ENCODE peak calls at places on chromosome 12, in seven cellular contexts. One of them, this sample, is unnamed. For H3K4me1, the result is how much of the 10 kb centered on the place peaks cover.

GRCh38 chr12:132726386-132726785 is 15.7 kb downstream of the PGAM5 start:
- DNase-seq in neuronal stem cell: no peak
- DNase-seq in IMR-90: no peak
- DNase-seq in H1: no peak
- DNase-seq in H9: no peak
- DNase-seq in mesenchymal stem cell: no peak
- DNase-seq in trophoblast cell: no peak
- DNase-seq in this sample: no peak

GRCh38 chr12:119649202-119649808 is 18.6 kb upstream of the PRKAB1 start:
- DNase-seq in neuronal stem cell: peak
- DNase-seq in IMR-90: no peak
- DNase-seq in H1: no peak
- DNase-seq in H9: no peak
- DNase-seq in mesenchymal stem cell: no peak
- DNase-seq in trophoblast cell: no peak
- DNase-seq in this sample: no peak

GRCh38 chr12:94109154-94109553 is 39.2 kb upstream of the PLXNC1 start:
- DNase-seq in neuronal stem cell: no peak
- DNase-seq in IMR-90: peak
- DNase-seq in H1: no peak
- DNase-seq in H9: no peak
- DNase-seq in mesenchymal stem cell: peak
- DNase-seq in trophoblast cell: no peak
- DNase-seq in this sample: no peak

GRCh38 chr12:6765634-6766581 is at the start of gene PTMS:
- DNase-seq in neuronal stem cell: peak
- DNase-seq in IMR-90: peak
- DNase-seq in H1: no peak
- DNase-seq in H9: peak
- DNase-seq in mesenchymal stem cell: peak
- DNase-seq in trophoblast cell: peak
- DNase-seq in this sample: peak

GRCh38 chr12:49365542-49365941 is 1.7 kb upstream of the SPATS2 start:
- DNase-seq in neuronal stem cell: no peak
- DNase-seq in IMR-90: peak
- DNase-seq in H1: no peak
- DNase-seq in H9: no peak
- DNase-seq in mesenchymal stem cell: peak
- DNase-seq in trophoblast cell: peak
- DNase-seq in this sample: no peak

GRCh38 chr12:10623131-10623530 is 9.7 kb upstream of the MAGOHB start:
- DNase-seq in neuronal stem cell: no peak
- DNase-seq in IMR-90: peak
- DNase-seq in H1: no peak
- DNase-seq in H9: no peak
- DNase-seq in mesenchymal stem cell: no peak
- DNase-seq in trophoblast cell: no peak
- DNase-seq in this sample: no peak

GRCh38 chr12:33180921-33181320 is 258.7 kb downstream of the SYT10 start:
- DNase-seq in neuronal stem cell: no peak
- DNase-seq in IMR-90: no peak
- DNase-seq in H1: no peak
- DNase-seq in H9: no peak
- DNase-seq in mesenchymal stem cell: no peak
- DNase-seq in trophoblast cell: peak
- DNase-seq in this sample: peak

GRCh38 chr12:50026691-50027090 is 1.4 kb upstream of the RACGAP1 start:
- DNase-seq in neuronal stem cell: no peak
- DNase-seq in IMR-90: no peak
- DNase-seq in H1: no peak
- DNase-seq in H9: no peak
- DNase-seq in mesenchymal stem cell: no peak
- DNase-seq in trophoblast cell: no peak
- DNase-seq in this sample: no peak

GRCh38 chr12:7870335-7870734 is 2.4 kb downstream of the SLC2A14 start:
- DNase-seq in neuronal stem cell: no peak
- DNase-seq in IMR-90: no peak
- DNase-seq in H1: no peak
- DNase-seq in H9: no peak
- DNase-seq in mesenchymal stem cell: no peak
- DNase-seq in trophoblast cell: no peak
- DNase-seq in this sample: no peak

GRCh38 chr12:92848740-92849139 is 80.4 kb downstream of the EEA1 start:
- DNase-seq in neuronal stem cell: no peak
- DNase-seq in IMR-90: no peak
- DNase-seq in H1: no peak
- DNase-seq in H9: no peak
- DNase-seq in mesenchymal stem cell: no peak
- DNase-seq in trophoblast cell: no peak
- DNase-seq in this sample: no peak

GRCh38 chr12:93758974-93759373 is 81.8 kb downstream of the CRADD start:
- DNase-seq in neuronal stem cell: no peak
- DNase-seq in IMR-90: no peak
- DNase-seq in H1: no peak
- DNase-seq in H9: no peak
- DNase-seq in mesenchymal stem cell: no peak
- DNase-seq in trophoblast cell: no peak
- DNase-seq in this sample: no peak

GRCh38 chr12:109734219-109735000 is 20.8 kb downstream of the FAM222A start:
- DNase-seq in neuronal stem cell: no peak
- DNase-seq in IMR-90: peak
- DNase-seq in H1: no peak
- DNase-seq in H9: peak
- DNase-seq in mesenchymal stem cell: peak
- DNase-seq in trophoblast cell: no peak
- DNase-seq in this sample: peak

GRCh38 chr12:5492562-5492961 is 60.7 kb downstream of the NTF3 start:
- DNase-seq in neuronal stem cell: no peak
- DNase-seq in IMR-90: no peak
- DNase-seq in H1: no peak
- DNase-seq in H9: no peak
- DNase-seq in mesenchymal stem cell: peak
- DNase-seq in trophoblast cell: no peak
- DNase-seq in this sample: peak

GRCh38 chr12:43370299-43370698 is 181.7 kb downstream of the ADAMTS20 start:
- DNase-seq in neuronal stem cell: no peak
- DNase-seq in IMR-90: peak
- DNase-seq in H1: no peak
- DNase-seq in H9: no peak
- DNase-seq in mesenchymal stem cell: peak
- DNase-seq in trophoblast cell: peak
- DNase-seq in this sample: no peak

GRCh38 chr12:110199360-110200123 is 75.4 kb downstream of the IFT81 start:
- DNase-seq in neuronal stem cell: no peak
- DNase-seq in IMR-90: peak
- DNase-seq in H1: peak
- DNase-seq in H9: peak
- DNase-seq in mesenchymal stem cell: peak
- DNase-seq in trophoblast cell: no peak
- DNase-seq in this sample: peak

GRCh38 chr12:54759751-54760150 is 94.6 kb upstream of the MUCL1 start:
- DNase-seq in neuronal stem cell: peak
- DNase-seq in IMR-90: peak
- DNase-seq in H1: peak
- DNase-seq in H9: peak
- DNase-seq in mesenchymal stem cell: peak
- DNase-seq in trophoblast cell: peak
- DNase-seq in this sample: peak

GRCh38 chr12:64828713-64829112 is 4.3 kb downstream of the TBC1D30 start:
- DNase-seq in neuronal stem cell: no peak
- DNase-seq in IMR-90: no peak
- DNase-seq in H1: no peak
- DNase-seq in H9: no peak
- DNase-seq in mesenchymal stem cell: no peak
- DNase-seq in trophoblast cell: no peak
- DNase-seq in this sample: no peak

GRCh38 chr12:95998611-95999300 is 2.6 kb upstream of the HAL start:
- DNase-seq in neuronal stem cell: peak
- DNase-seq in IMR-90: peak
- DNase-seq in H1: peak
- DNase-seq in H9: peak
- DNase-seq in mesenchymal stem cell: peak
- DNase-seq in trophoblast cell: peak
- DNase-seq in this sample: peak

GRCh38 chr12:32549675-32550079 is 129.4 kb upstream of the DNM1L start:
- DNase-seq in neuronal stem cell: no peak
- DNase-seq in IMR-90: peak
- DNase-seq in H1: no peak
- DNase-seq in H9: no peak
- DNase-seq in mesenchymal stem cell: peak
- DNase-seq in trophoblast cell: no peak
- DNase-seq in this sample: peak

GRCh38 chr12:114902665-114903393 is 218.9 kb upstream of the TBX3 start:
- DNase-seq in neuronal stem cell: no peak
- DNase-seq in IMR-90: peak
- DNase-seq in H1: no peak
- DNase-seq in H9: no peak
- DNase-seq in mesenchymal stem cell: peak
- DNase-seq in trophoblast cell: no peak
- DNase-seq in this sample: no peak

GRCh38 chr12:68392376-68392775 is 60.2 kb upstream of the MDM1 start:
- DNase-seq in neuronal stem cell: no peak
- DNase-seq in IMR-90: no peak
- DNase-seq in H1: no peak
- DNase-seq in H9: no peak
- DNase-seq in mesenchymal stem cell: no peak
- DNase-seq in trophoblast cell: no peak
- DNase-seq in this sample: no peak

GRCh38 chr12:9390761-9391160 is 182.6 kb upstream of the PZP start:
- DNase-seq in neuronal stem cell: no peak
- DNase-seq in IMR-90: no peak
- DNase-seq in H1: no peak
- DNase-seq in H9: no peak
- DNase-seq in mesenchymal stem cell: no peak
- DNase-seq in trophoblast cell: no peak
- DNase-seq in this sample: no peak

GRCh38 chr12:56565510-56566101 is 44.0 kb downstream of the RBMS2 start:
- DNase-seq in neuronal stem cell: no peak
- DNase-seq in IMR-90: peak
- DNase-seq in H1: no peak
- DNase-seq in H9: peak
- DNase-seq in mesenchymal stem cell: peak
- DNase-seq in trophoblast cell: peak
- DNase-seq in this sample: peak

GRCh38 chr12:107560906-107561285 is 124.7 kb upstream of the PWP1 start:
- DNase-seq in neuronal stem cell: no peak
- DNase-seq in IMR-90: no peak
- DNase-seq in H1: no peak
- DNase-seq in H9: no peak
- DNase-seq in mesenchymal stem cell: no peak
- DNase-seq in trophoblast cell: peak
- DNase-seq in this sample: no peak
- H2AK5ac ChIP-seq in neuronal stem cell: no peak
- H2AK5ac ChIP-seq in IMR-90: no peak
- H2AK5ac ChIP-seq in H1: no peak
- H2AK5ac ChIP-seq in H9: no peak
- H2AK5ac ChIP-seq in mesenchymal stem cell: no peak
- H2AK5ac ChIP-seq in trophoblast cell: no peak
- H2AK5ac ChIP-seq in this sample: no peak

GRCh38 chr12:24608637-24609285 is 340.1 kb downstream of the BCAT1 start:
- DNase-seq in neuronal stem cell: no peak
- DNase-seq in IMR-90: peak
- DNase-seq in H1: no peak
- DNase-seq in H9: no peak
- DNase-seq in mesenchymal stem cell: no peak
- DNase-seq in trophoblast cell: no peak
- DNase-seq in this sample: peak
- H2BK5ac ChIP-seq in neuronal stem cell: no peak
- H2BK5ac ChIP-seq in IMR-90: no peak
- H2BK5ac ChIP-seq in H1: no peak
- H2BK5ac ChIP-seq in H9: no peak
- H2BK5ac ChIP-seq in mesenchymal stem cell: no peak
- H2BK5ac ChIP-seq in trophoblast cell: no peak
- H2BK5ac ChIP-seq in this sample: no peak

GRCh38 chr12:106132175-106133135 is 6.3 kb downstream of the NUAK1 start:
- DNase-seq in neuronal stem cell: no peak
- DNase-seq in IMR-90: no peak
- DNase-seq in H1: no peak
- DNase-seq in H9: no peak
- DNase-seq in mesenchymal stem cell: no peak
- DNase-seq in trophoblast cell: no peak
- DNase-seq in this sample: peak

GRCh38 chr12:106133136-106134087 is 5.3 kb downstream of the NUAK1 start:
- DNase-seq in neuronal stem cell: no peak
- DNase-seq in IMR-90: peak
- DNase-seq in H1: peak
- DNase-seq in H9: peak
- DNase-seq in mesenchymal stem cell: peak
- DNase-seq in trophoblast cell: peak
- DNase-seq in this sample: peak

GRCh38 chr12:106131671-106132070 is 7.1 kb downstream of the NUAK1 start:
- DNase-seq in neuronal stem cell: no peak
- DNase-seq in IMR-90: peak
- DNase-seq in H1: no peak
- DNase-seq in H9: peak
- DNase-seq in mesenchymal stem cell: peak
- DNase-seq in trophoblast cell: no peak
- DNase-seq in this sample: no peak

GRCh38 chr12:106128526-106129430 is 10.0 kb downstream of the NUAK1 start:
- DNase-seq in neuronal stem cell: no peak
- DNase-seq in IMR-90: no peak
- DNase-seq in H1: no peak
- DNase-seq in H9: peak
- DNase-seq in mesenchymal stem cell: no peak
- DNase-seq in trophoblast cell: no peak
- DNase-seq in this sample: peak

DNA sequence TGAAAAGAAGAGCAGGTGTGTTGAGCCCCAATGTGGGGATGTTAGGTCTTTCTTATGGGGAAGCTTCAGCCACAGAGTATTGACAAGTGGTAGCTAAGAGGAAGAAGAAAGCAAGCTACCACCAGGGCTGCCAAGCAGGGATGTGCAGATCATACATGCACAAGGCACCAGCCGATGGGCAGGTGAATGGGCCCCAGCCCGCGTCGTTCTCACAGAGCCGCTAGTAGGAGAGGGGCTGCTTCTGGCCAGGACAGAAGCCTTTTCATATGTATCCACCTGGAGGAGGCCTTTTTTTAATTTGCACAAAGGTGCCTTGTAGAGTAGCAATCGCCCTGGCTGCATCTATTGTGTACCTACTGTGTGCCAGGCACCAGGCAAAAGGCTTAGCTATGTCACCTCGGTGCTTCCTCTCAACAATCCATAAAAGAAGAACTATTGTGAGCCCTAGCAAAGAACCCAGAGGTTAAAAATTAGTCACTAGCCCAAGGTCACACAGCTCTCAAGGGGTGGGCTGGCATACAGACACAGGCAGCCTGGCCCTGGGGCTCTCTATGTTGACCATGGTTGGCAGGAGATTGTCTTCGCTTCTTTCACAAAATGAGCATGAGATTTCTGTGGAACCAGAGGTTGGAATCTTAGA is 8.2 kb downstream of the NUAK1 start:
- DNase-seq in neuronal stem cell: no peak
- DNase-seq in IMR-90: no peak
- DNase-seq in H1: no peak
- DNase-seq in H9: peak
- DNase-seq in mesenchymal stem cell: no peak
- DNase-seq in trophoblast cell: no peak
- DNase-seq in this sample: no peak
- H3K4me1 ChIP-seq in neuronal stem cell: half or more
- H3K4me1 ChIP-seq in IMR-90: under half
- H3K4me1 ChIP-seq in H1: under half
- H3K4me1 ChIP-seq in H9: under half
- H3K4me1 ChIP-seq in mesenchymal stem cell: under half
- H3K4me1 ChIP-seq in trophoblast cell: half or more
- H3K4me1 ChIP-seq in this sample: under half

GRCh38 chr12:544142-544541 is 84.4 kb downstream of the B4GALNT3 start:
- DNase-seq in neuronal stem cell: no peak
- DNase-seq in IMR-90: no peak
- DNase-seq in H1: no peak
- DNase-seq in H9: no peak
- DNase-seq in mesenchymal stem cell: no peak
- DNase-seq in trophoblast cell: no peak
- DNase-seq in this sample: no peak
- H2AK5ac ChIP-seq in neuronal stem cell: no peak
- H2AK5ac ChIP-seq in IMR-90: no peak
- H2AK5ac ChIP-seq in H1: no peak
- H2AK5ac ChIP-seq in H9: no peak
- H2AK5ac ChIP-seq in mesenchymal stem cell: no peak
- H2AK5ac ChIP-seq in trophoblast cell: no peak
- H2AK5ac ChIP-seq in this sample: no peak